ENCODE peak calls at places on chromosomes 6 and 20, in four cellular contexts. A is CD4-positive, CD25-positive, alpha-beta regulatory T cell; O is Peyer's patch; Z is breast epithelium. V is an unnamed sample.

GRCh38 chr6:83592770-83593394 is 80.5 kb downstream of the PRSS35 start:
- DNase-seq in A (no peak), O (no peak), Z (no peak), V (no peak)

GRCh38 chr6:89310929-89311328 is 4.2 kb downstream of the GABRR2 start:
- DNase-seq in A (no peak), O (no peak), Z (no peak), V (no peak)

GRCh38 chr6:168148231-168148849 is 69.3 kb upstream of the FRMD1 start:
- DNase-seq in A (no peak), O (no peak), Z (peak; percentile 12), V (no peak)

GRCh38 chr6:89797317-89797716 is 22.3 kb downstream of the MDN1 start:
- DNase-seq in A (no peak), O (no peak), Z (no peak), V (no peak)

GRCh38 chr6:74409447-74409846 is 713.4 kb downstream of the CD109 start:
- DNase-seq in A (no peak), O (no peak), Z (no peak), V (no peak)

GRCh38 chr6:85451586-85452306 is 1.9 kb downstream of the NT5E start:
- DNase-seq in A (no peak), O (no peak), Z (no peak), V (no peak)

GRCh38 chr6:118586741-118587485 is 38.8 kb downstream of the PLN start:
- DNase-seq in A (no peak), O (no peak), Z (no peak), V (no peak)

GRCh38 chr20:50508171-50508761 is 1.9 kb upstream of the PTPN1 start:
- DNase-seq in A (no peak), O (no peak), Z (no peak), V (no peak)

GRCh38 chr6:157550114-157550989 is 169.4 kb downstream of the ZDHHC14 start:
- DNase-seq in A (no peak), O (no peak), Z (no peak), V (peak; percentile 16)

GRCh38 chr6:42879372-42880239 is at the start of gene RPL7L1:
- DNase-seq in A (peak; percentile 77), O (peak; percentile 81), Z (peak; percentile 83), V (peak; percentile 80)

DNA sequence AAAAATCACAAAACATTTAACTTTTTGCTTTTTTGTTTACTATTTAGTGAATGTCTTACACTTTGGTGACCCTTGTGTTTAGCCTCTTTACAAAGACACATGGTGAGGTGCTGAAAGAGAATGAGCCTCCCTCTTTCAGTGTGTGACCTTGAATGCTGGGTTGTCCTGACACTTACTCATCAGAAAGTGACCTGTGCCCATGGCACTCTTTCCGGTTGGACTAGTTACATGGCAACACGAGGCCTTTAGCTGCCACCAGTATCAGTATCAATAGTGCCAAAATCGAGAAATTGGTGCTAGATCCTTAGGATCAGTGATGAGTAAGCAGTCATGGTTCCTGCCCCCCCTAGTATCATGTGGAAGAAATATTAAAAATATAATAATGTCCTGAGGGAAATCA is 1.7 kb upstream of the RPL7L1 start:
- DNase-seq in A (no peak), O (no peak), Z (no peak), V (no peak)
- H3K27ac ChIP-seq in A (no peak overlapping the region), O (no peak overlapping the region), Z (no peak overlapping the region), V (no peak overlapping the region)

GRCh38 chr6:19261642-19262041 is 575.5 kb upstream of the ID4 start:
- DNase-seq in A (no peak), O (no peak), Z (no peak), V (no peak)
- H3K9me3 ChIP-seq in A (no peaks in the 10 kb centered on the region), O (no peaks in the 10 kb centered on the region), Z (no peaks in the 10 kb centered on the region), V (no peaks in the 10 kb centered on the region)

GRCh38 chr6:30151580-30151979 is 9.4 kb downstream of the TRIM10 start:
- DNase-seq in A (no peak), O (no peak), Z (no peak), V (no peak)
- H3K27ac ChIP-seq in A (no peak overlapping the region), O (no peak overlapping the region), Z (no peak overlapping the region), V (no peak overlapping the region)

GRCh38 chr6:150237626-150238025 is 94.8 kb downstream of the PPP1R14C start:
- DNase-seq in A (no peak), O (no peak), Z (no peak), V (no peak)

GRCh38 chr6:150238294-150238693 is 95.5 kb downstream of the PPP1R14C start:
- DNase-seq in A (no peak), O (no peak), Z (peak; percentile 35), V (no peak)

GRCh38 chr6:150235218-150235617 is 92.4 kb downstream of the PPP1R14C start:
- DNase-seq in A (no peak), O (no peak), Z (no peak), V (no peak)

GRCh38 chr6:150236114-150236513 is 93.3 kb downstream of the PPP1R14C start:
- DNase-seq in A (no peak), O (no peak), Z (no peak), V (no peak)

GRCh38 chr6:150236544-150236943 is 93.7 kb downstream of the PPP1R14C start:
- DNase-seq in A (no peak), O (no peak), Z (no peak), V (no peak)
- H3K9me3 ChIP-seq in A (no peaks in the 10 kb centered on the region), O (no peaks in the 10 kb centered on the region), Z (no peaks in the 10 kb centered on the region), V (no peaks in the 10 kb centered on the region)

DNA sequence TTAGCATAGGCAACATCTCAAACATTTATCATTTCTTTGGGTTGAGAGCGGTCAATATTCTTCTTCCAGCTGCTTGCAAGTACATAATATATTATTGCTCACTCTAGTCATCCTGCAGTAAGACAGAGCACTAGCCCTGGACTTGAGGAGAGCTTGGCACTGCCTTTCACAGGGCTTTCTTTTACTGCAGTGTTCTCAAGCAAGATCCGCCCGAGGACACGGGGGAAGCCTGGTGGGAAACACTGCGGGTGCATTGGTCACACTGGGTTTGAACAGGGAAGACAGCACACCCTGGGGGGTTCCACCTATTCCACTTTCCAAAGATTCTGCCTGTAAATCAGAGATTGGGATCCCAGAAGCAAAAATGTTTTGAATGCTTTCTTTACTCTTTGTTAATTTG is 48.2 kb upstream of the QKI start:
- DNase-seq in A (no peak), O (no peak), Z (no peak), V (no peak)
- H3K27ac ChIP-seq in A (no peak overlapping the region), O (no peak overlapping the region), Z (no peak overlapping the region), V (no peak overlapping the region)

GRCh38 chr6:122372647-122373046 is 26.8 kb upstream of the HSF2 start:
- DNase-seq in A (no peak), O (no peak), Z (no peak), V (no peak)
- H3K9me3 ChIP-seq in A (no peaks in the 10 kb centered on the region), O (no peaks in the 10 kb centered on the region), Z (no peaks in the 10 kb centered on the region), V (no peaks in the 10 kb centered on the region)

GRCh38 chr6:1619666-1620503 is 10.2 kb downstream of the FOXC1 start:
- DNase-seq in A (no peak), O (no peak), Z (no peak), V (no peak)

GRCh38 chr6:1619106-1619665 is 9.5 kb downstream of the FOXC1 start:
- DNase-seq in A (no peak), O (no peak), Z (no peak), V (no peak)

GRCh38 chr6:1622220-1622841 is 12.6 kb downstream of the FOXC1 start:
- DNase-seq in A (no peak), O (no peak), Z (no peak), V (no peak)

GRCh38 chr6:1621328-1621701 is 11.6 kb downstream of the FOXC1 start:
- DNase-seq in A (no peak), O (no peak), Z (no peak), V (no peak)

GRCh38 chr6:1620504-1621327 is 11.0 kb downstream of the FOXC1 start:
- DNase-seq in A (no peak), O (no peak), Z (no peak), V (no peak)
- H3K27ac ChIP-seq in A (no peak overlapping the region), O (no peak overlapping the region), Z (no peak overlapping the region), V (no peak overlapping the region)

DNA sequence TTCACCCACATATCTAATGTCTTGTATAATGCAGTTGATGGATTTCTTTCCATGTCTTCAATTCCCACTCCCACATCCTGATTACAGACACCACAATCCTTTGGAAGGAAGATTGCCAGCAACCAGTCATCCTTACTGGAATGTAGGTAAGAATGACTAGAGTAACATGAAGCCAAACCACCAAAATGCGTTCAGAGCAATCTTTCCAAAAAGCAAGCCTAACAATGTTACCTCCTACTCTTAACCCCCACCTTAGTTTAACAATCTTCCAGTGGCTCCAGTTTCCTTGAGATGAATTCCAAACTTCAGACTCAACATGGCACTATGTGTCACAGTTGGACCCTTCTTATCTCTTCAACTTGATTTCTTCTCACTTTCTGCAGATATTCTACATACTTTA is 685.6 kb downstream of the DOK5 start:
- DNase-seq in A (no peak), O (no peak), Z (no peak), V (no peak)
- H3K9me3 ChIP-seq in A (peaks cover 2% of the 10 kb centered on the region), O (no peaks in the 10 kb centered on the region), Z (no peaks in the 10 kb centered on the region), V (no peaks in the 10 kb centered on the region)

V was measured in effector memory CD4-positive, alpha-beta T cell.